ENCODE peak calls at places on chromosomes 5 and 9, in seven cellular contexts. M is GM13976, D is suprapubic skin, Z is SK-N-SH, N is cardiac muscle cell, U is cardiac fibroblast, Y is dorsolateral prefrontal cortex. F is an unnamed sample.

GRCh38 chr5:78731884-78732283 is 83.3 kb upstream of the LHFPL2 start:
- DNase-seq in M (no peak), U (peak; percentile 75), Z (no peak), D (no peak), Y (no peak), N (peak; percentile 49), F (no peak)

GRCh38 chr9:26946753-26947727 is at the start of gene PLAA:
- DNase-seq in D (peak; percentile 94), U (peak; percentile 94), Z (peak; percentile 90), Y (peak; percentile 91), M (peak; percentile 95), N (peak; percentile 92), F (peak; percentile 97)

GRCh38 chr9:75964431-75964830 is 74.0 kb downstream of the PCSK5 start:
- DNase-seq in N (no peak), U (peak; percentile 23), Y (no peak), Z (no peak), M (no peak), D (no peak), F (no peak)

GRCh38 chr9:126391713-126392661 is 65.4 kb downstream of the MVB12B start:
- DNase-seq in U (no peak), N (no peak), M (no peak), D (no peak), Y (no peak), Z (no peak), F (no peak)

GRCh38 chr5:142316051-142316450 is 8.8 kb downstream of the SPRY4 start:
- DNase-seq in U (peak; percentile 73), Z (peak; percentile 69), D (no peak), N (peak; percentile 63), Y (no peak), M (no peak), F (no peak)

GRCh38 chr5:33321026-33321425 is 119.7 kb upstream of the TARS1 start:
- DNase-seq in N (peak; percentile 98), Y (no peak), U (peak; percentile 99), M (no peak), Z (no peak), D (no peak), F (no peak)

GRCh38 chr9:88732128-88732527 is 197.2 kb downstream of the NXNL2 start:
- DNase-seq in Z (no peak), D (no peak), Y (no peak), U (peak; percentile 96), N (peak; percentile 92), M (no peak), F (no peak)

GRCh38 chr5:97044057-97044456 is 98.4 kb downstream of the LIX1 start:
- DNase-seq in M (no peak), N (peak; percentile 21), U (peak; percentile 32), Z (no peak), D (no peak), Y (no peak), F (no peak)

GRCh38 chr9:21968331-21969010 is 25.7 kb downstream of the CDKN2A start:
- DNase-seq in Z (peak; percentile 68), M (no peak), N (peak; percentile 34), D (peak; percentile 65), Y (no peak), U (peak; percentile 33), F (no peak)

GRCh38 chr9:131670247-131670681 is 69.6 kb downstream of the RAPGEF1 start:
- DNase-seq in N (no peak), Y (no peak), U (no peak), D (no peak), Z (no peak), M (no peak), F (no peak)

GRCh38 chr5:81506378-81506777 is 112.4 kb upstream of the ACOT12 start:
- DNase-seq in Y (no peak), N (no peak), D (no peak), M (no peak), Z (no peak), U (no peak), F (no peak)

GRCh38 chr9:74379718-74380117 is 117.4 kb upstream of the RORB start:
- DNase-seq in U (no peak), Z (peak; percentile 12), M (no peak), D (no peak), Y (no peak), N (peak; percentile 0), F (no peak)

GRCh38 chr5:67166460-67166871 is 30.1 kb downstream of the CD180 start:
- DNase-seq in Y (no peak), D (peak; percentile 88), U (no peak), M (peak; percentile 51), N (no peak), Z (no peak), F (no peak)

GRCh38 chr9:103242486-103242885 is 247.4 kb downstream of the CYLC2 start:
- DNase-seq in U (no peak), N (no peak), Z (no peak), Y (no peak), D (no peak), M (no peak), F (no peak)

GRCh38 chr9:122988919-122989614 is 44.4 kb upstream of the GPR21 start:
- DNase-seq in N (no peak), M (peak; percentile 44), Z (no peak), U (no peak), D (no peak), Y (no peak), F (no peak)
- TF ChIP-seq CTCF in N (no peak), M (no peak), Z (no peak), U (no peak), D (no peak), Y (no peak), F (peak; percentile 38)

GRCh38 chr9:123062306-123063171 is 29.1 kb downstream of the GPR21 start:
- DNase-seq in Y (no peak), Z (no peak), U (no peak), D (no peak), M (no peak), N (no peak), F (no peak)
- TF ChIP-seq CTCF in Y (no peak), Z (no peak), U (no peak), D (no peak), M (no peak), N (no peak), F (no peak)

DNA sequence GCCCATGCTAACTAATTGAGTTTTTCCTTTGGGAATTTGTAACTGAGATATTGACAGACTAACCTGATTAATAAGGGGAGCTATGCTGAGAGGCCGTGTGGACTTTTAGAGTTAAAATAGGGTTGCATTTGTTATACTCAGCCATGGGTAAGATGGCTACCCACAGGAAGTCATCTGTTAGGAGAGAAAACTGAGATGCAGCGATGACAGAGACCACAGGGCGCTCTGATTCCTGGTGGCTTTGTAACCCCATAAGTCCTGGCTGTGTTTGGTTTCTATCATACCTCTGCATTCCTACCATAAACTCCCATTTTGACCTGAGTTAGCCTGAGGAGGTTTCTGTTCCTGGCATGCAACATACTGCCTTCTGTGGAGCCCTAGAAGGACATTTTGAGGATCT is 19.5 kb upstream of the PANK3 start:
- DNase-seq in M (no peak), N (no peak), Y (no peak), D (no peak), Z (no peak), U (no peak), F (no peak)
- TF ChIP-seq CTCF in M (no peak), N (no peak), Y (no peak), D (no peak), Z (no peak), U (no peak), F (no peak)

DNA sequence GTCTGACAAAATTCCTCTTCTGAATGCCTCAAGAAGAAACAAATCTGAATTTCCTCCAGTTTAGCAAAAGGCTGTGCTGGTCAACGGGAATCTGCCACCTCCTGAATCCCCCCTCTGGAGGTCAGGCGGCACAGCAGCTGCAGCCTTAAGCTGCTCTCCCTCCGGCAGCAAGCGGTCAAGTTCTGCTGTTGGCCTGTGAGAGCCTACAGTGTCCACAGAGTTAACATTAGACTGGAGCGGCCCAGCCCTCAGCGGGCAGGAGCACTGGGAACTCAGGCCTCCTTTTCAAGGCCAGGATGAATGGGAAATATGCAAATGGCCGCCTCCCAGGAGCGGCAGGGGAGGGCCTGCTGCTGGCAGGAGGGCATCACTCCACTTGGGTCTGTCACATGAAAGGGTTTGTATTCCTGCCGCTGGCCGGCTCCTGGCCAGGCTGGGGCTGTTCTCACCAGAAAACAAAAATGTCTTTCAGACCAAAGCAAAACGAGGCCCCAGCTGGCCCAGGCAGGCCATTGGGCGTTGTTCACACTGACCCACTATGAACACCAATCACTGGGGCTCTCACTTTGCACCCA is 8.2 kb downstream of the ACSL6 start:
- DNase-seq in Z (peak; percentile 33), D (no peak), Y (peak; percentile 90), M (no peak), N (peak; percentile 51), U (no peak), F (peak; percentile 64)
- TF ChIP-seq CTCF in Z (no peak), D (no peak), Y (no peak), M (no peak), N (peak; percentile 37), U (no peak), F (peak; percentile 37)

DNA sequence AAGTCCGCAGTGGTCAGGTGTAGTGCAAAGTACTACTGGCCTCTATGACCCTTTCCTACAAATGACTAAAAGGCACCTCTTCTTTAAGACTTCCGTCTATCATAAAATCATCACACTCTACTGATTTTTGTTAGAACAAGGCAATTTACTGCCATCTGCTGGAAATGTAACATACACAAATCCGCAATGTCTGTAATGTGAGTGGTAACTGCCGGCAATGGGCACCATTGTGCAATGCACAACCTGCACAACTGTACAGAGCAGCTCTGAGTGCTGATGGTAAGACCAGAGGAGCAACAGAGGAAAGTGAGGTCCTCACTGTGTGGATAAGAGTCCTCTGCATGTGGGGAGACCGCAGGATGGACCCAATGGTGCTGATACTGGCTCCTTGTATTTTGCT is 103.8 kb downstream of the ATPSCKMT start:
- DNase-seq in U (peak; percentile 65), N (peak; percentile 68), D (no peak), Y (no peak), Z (peak; percentile 43), M (no peak), F (no peak)
- TF ChIP-seq CTCF in U (peak; percentile 33), N (peak; percentile 42), D (no peak), Y (peak; percentile 45), Z (peak; percentile 51), M (no peak), F (peak; percentile 82)

GRCh38 chr5:57891443-57891842 is 408.8 kb upstream of the ACTBL2 start:
- DNase-seq in N (no peak), M (no peak), U (no peak), D (no peak), Z (no peak), Y (no peak), F (no peak)

GRCh38 chr5:57884346-57885102 is 401.9 kb upstream of the ACTBL2 start:
- DNase-seq in N (no peak), D (no peak), Y (no peak), U (no peak), M (no peak), Z (no peak), F (no peak)

GRCh38 chr5:57887851-57888621 is 405.4 kb upstream of the ACTBL2 start:
- DNase-seq in N (peak; percentile 64), Y (no peak), M (no peak), D (no peak), U (peak; percentile 70), Z (peak; percentile 61), F (no peak)

GRCh38 chr5:57889558-57889957 is 406.9 kb upstream of the ACTBL2 start:
- DNase-seq in N (peak; percentile 75), D (no peak), Y (no peak), Z (no peak), U (peak; percentile 61), M (no peak), F (no peak)
- TF ChIP-seq CTCF in N (peak; percentile 34), D (no peak), Y (no peak), Z (peak; percentile 38), U (peak; percentile 41), M (no peak), F (peak; percentile 69)